ENCODE peak calls at places on chromosomes 1 and 21, in seven cellular contexts. Z, G, Y, N, B, F and P are unnamed samples.

GRCh38 chr1:56585985-56586384 is 6.6 kb upstream of the PLPP3 start:
- DNase-seq in F (no peak), B (no peak), Y (no peak), G (no peak), N (no peak), Z (no peak), P (no peak)

GRCh38 chr1:110597966-110598365 is 8.2 kb downstream of the KCNA2 start:
- DNase-seq in Y (no peak), Z (no peak), F (no peak), N (no peak), G (no peak), B (no peak), P (no peak)

GRCh38 chr1:25031966-25032667 is 102.0 kb upstream of the RUNX3 start:
- DNase-seq in B (peak; percentile 67), N (peak; percentile 81), F (no peak), Y (peak; percentile 28), Z (peak; percentile 76), G (peak; percentile 83), P (no peak)

GRCh38 chr1:203556047-203556851 is 62.3 kb downstream of the OPTC start:
- DNase-seq in B (no peak), N (no peak), F (peak; percentile 50), Y (no peak), G (no peak), Z (peak; percentile 91), P (no peak)

GRCh38 chr1:107532318-107532717 is 391.5 kb downstream of the NTNG1 start:
- DNase-seq in G (no peak), B (no peak), N (peak; percentile 49), F (no peak), Y (no peak), Z (no peak), P (no peak)

GRCh38 chr1:161019767-161020572 is 982 bp downstream of the F11R start:
- DNase-seq in Z (no peak), G (no peak), B (no peak), F (peak; percentile 74), Y (no peak), N (no peak), P (no peak)

GRCh38 chr1:196535727-196536126 is 72.5 kb downstream of the KCNT2 start:
- DNase-seq in Y (peak; percentile 65), F (peak; percentile 53), B (no peak), Z (no peak), G (no peak), N (no peak), P (no peak)

GRCh38 chr1:246294263-246294662 is 212.8 kb downstream of the SMYD3 start:
- DNase-seq in N (no peak), F (no peak), B (no peak), Z (no peak), Y (no peak), G (no peak), P (no peak)

GRCh38 chr21:46637952-46638746 is 2.7 kb downstream of the PRMT2 start:
- DNase-seq in Y (no peak), N (no peak), B (no peak), G (no peak), Z (no peak), F (no peak), P (no peak)

GRCh38 chr1:208639382-208639781 is 395.2 kb upstream of the PLXNA2 start:
- DNase-seq in N (no peak), G (no peak), Y (no peak), B (no peak), Z (no peak), F (no peak), P (no peak)

GRCh38 chr1:183226361-183226760 is 40.3 kb downstream of the LAMC2 start:
- DNase-seq in F (no peak), Z (no peak), B (no peak), Y (no peak), N (no peak), G (no peak), P (no peak)

GRCh38 chr1:204880906-204881305 is 10.2 kb downstream of the NFASC start:
- DNase-seq in N (no peak), G (no peak), Y (no peak), B (no peak), F (no peak), Z (no peak), P (no peak)

GRCh38 chr1:32898958-32899357 is 2.2 kb downstream of the TMEM54 start:
- DNase-seq in Z (peak; percentile 38), B (no peak), F (no peak), G (no peak), Y (no peak), N (no peak), P (no peak)

GRCh38 chr1:238136265-238136664 is 245.5 kb upstream of the ZP4 start:
- DNase-seq in G (no peak), F (no peak), N (no peak), Z (no peak), Y (no peak), B (no peak), P (no peak)

GRCh38 chr1:107572674-107573205 is 392.2 kb downstream of the VAV3 start:
- DNase-seq in N (no peak), Z (peak; percentile 72), F (no peak), G (no peak), Y (peak; percentile 35), B (no peak), P (no peak)

GRCh38 chr1:199121047-199121446 is 482.2 kb downstream of the PTPRC start:
- DNase-seq in Z (no peak), F (no peak), B (no peak), G (no peak), Y (no peak), N (no peak), P (no peak)

GRCh38 chr1:152869808-152870419 is 8.2 kb upstream of the SMCP start:
- DNase-seq in Y (peak; percentile 71), B (peak; percentile 58), F (peak; percentile 50), Z (peak; percentile 63), N (peak; percentile 75), G (peak; percentile 53), P (no peak)

GRCh38 chr21:36260802-36261201 is 59.2 kb upstream of the MORC3 start:
- DNase-seq in F (no peak), Y (no peak), N (no peak), Z (no peak), G (no peak), B (no peak), P (no peak)
- H3K4me3 ChIP-seq in F (no peak overlapping the region), Y (no peak overlapping the region), N (peak overlapping the region; percentile 42), Z (no peak overlapping the region), G (peak overlapping the region; percentile 56), B (peak overlapping the region; percentile 53), P (peak overlapping the region; percentile 80)

DNA sequence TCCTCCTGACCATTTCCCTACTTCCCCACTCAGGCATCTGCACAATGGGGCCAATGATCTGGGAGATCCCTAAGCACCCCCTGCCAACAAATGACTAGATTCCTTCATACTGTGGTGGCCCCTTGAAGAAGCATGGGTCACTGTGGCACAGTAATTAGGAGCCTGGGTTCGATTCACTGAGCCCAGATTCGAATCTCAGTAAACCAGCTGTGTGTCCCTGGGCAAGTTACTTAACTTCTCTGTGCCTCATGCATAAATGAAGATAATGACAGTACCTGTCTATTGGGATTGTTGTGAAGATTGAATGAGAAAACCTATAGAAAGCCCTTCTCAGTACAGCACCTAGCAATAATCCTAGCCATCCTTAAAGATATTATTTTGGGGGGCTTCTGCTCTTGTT is 27.5 kb downstream of the SPAG17 start:
- DNase-seq in G (no peak), B (no peak), F (no peak), Y (no peak), N (no peak), Z (no peak), P (no peak)
- TF ChIP-seq CTCF in G (no peak), B (no peak), F (no peak), Y (no peak), N (no peak), Z (no peak), P (no peak)

GRCh38 chr1:181150842-181151241 is 62.3 kb downstream of the IER5 start:
- DNase-seq in F (no peak), B (no peak), N (no peak), Y (no peak), Z (peak; percentile 3), G (no peak), P (no peak)

GRCh38 chr1:181151378-181152326 is 63.2 kb downstream of the IER5 start:
- DNase-seq in Z (peak; percentile 47), B (no peak), G (no peak), N (no peak), F (no peak), Y (no peak), P (no peak)

GRCh38 chr1:181155339-181155738 is 66.8 kb downstream of the IER5 start:
- DNase-seq in F (no peak), Z (no peak), G (no peak), B (no peak), Y (no peak), N (no peak), P (no peak)

GRCh38 chr1:181152892-181153633 is 64.6 kb downstream of the IER5 start:
- DNase-seq in Z (peak; percentile 94), N (peak; percentile 85), Y (no peak), B (no peak), G (peak; percentile 86), F (peak; percentile 56), P (peak; percentile 70)

DNA sequence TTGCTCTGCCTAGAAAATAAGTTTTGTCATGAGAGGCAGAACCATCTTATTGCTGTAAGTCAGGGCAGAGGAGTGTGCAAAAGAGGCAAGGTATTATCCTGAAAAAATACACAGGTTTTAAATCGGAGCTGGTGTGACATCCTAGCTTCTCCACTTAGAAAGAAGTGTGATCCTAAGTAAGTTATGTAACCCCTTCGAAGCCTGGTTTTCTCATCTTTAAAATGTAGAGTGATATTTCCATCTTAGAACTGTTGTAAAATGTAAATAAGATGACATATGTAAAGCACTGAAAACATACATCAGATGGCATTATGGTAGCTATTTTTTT is 65.1 kb downstream of the IER5 start:
- DNase-seq in F (no peak), B (no peak), G (no peak), N (no peak), Z (no peak), Y (no peak), P (no peak)
- H3K27ac ChIP-seq in F (no peak overlapping the region), B (no peak overlapping the region), G (peak overlapping the region; percentile 76), N (peak overlapping the region; percentile 88), Z (peak overlapping the region; percentile 86), Y (no peak overlapping the region), P (peak overlapping the region; percentile 64)

GRCh38 chr21:32320059-32320458 is 21.4 kb downstream of the MRAP start:
- DNase-seq in B (no peak), Z (no peak), F (no peak), G (no peak), Y (no peak), N (no peak), P (no peak)

GRCh38 chr21:32319012-32319411 is 20.4 kb downstream of the MRAP start:
- DNase-seq in F (no peak), B (no peak), N (no peak), G (no peak), Z (no peak), Y (no peak), P (no peak)

GRCh38 chr21:32315511-32316362 is 17.1 kb downstream of the MRAP start:
- DNase-seq in Z (no peak), F (no peak), N (no peak), Y (no peak), G (no peak), B (no peak), P (no peak)

GRCh38 chr21:32316363-32317215 is 17.9 kb downstream of the MRAP start:
- DNase-seq in F (no peak), Y (no peak), Z (no peak), N (no peak), G (no peak), B (no peak), P (no peak)

DNA sequence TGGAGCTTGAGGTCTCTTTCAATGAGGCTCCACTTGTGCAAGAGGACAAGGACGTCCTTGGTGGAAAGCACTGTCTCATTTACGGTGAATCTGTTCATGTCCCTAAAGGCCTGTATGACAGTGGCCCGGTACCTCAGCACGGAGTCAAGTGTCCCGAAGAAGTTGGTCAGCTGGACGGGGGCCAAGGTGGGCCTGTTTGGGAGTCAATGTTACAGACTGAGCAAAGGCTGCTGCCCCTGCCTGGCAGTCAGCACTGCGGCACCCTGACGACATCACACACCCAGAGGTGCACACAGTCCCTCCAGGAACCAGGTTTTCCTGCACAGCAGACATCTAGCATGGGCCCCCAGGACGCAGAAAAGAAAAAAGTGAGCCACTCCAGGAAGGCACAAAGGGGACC is 19.1 kb downstream of the MRAP start:
- DNase-seq in B (no peak), Y (no peak), F (no peak), N (no peak), G (no peak), Z (no peak), P (no peak)
- H3K4me3 ChIP-seq in B (no peak overlapping the region), Y (no peak overlapping the region), F (no peak overlapping the region), N (no peak overlapping the region), G (no peak overlapping the region), Z (no peak overlapping the region), P (no peak overlapping the region)